ENCODE peak calls at places on chromosomes 1 and 21, in ten cellular contexts. L is cardiac fibroblast, M is H1, R is hepatocyte, S is skeletal muscle cell, N is Daoy, A is adrenal gland, B is aorta, D is activated T-cell treated with anti-CD3 and anti-CD28 coated beads for 24 hours, F is left cardiac atrium. O is an unnamed sample.

GRCh38 chr1:165365344-165365743 is 8.8 kb upstream of the LMX1A start:
- DNase-seq in B (no peak), R (no peak), F (no peak), D (no peak), S (no peak), A (no peak), M (no peak), N (peak), L (no peak), O (no peak)

GRCh38 chr1:205066221-205066818 is 17.9 kb downstream of the TMEM81 start:
- DNase-seq in M (no peak), A (peak), B (no peak), S (no peak), L (no peak), D (no peak), N (peak), R (no peak), F (no peak), O (no peak)

GRCh38 chr1:110673805-110674336 is 869 bp downstream of the KCNA3 start:
- DNase-seq in S (no peak), R (no peak), D (peak), N (no peak), F (no peak), L (no peak), M (no peak), B (no peak), A (no peak), O (no peak)

GRCh38 chr1:27931184-27931583 is 3.6 kb upstream of the SMPDL3B start:
- DNase-seq in F (no peak), S (no peak), B (no peak), A (no peak), M (no peak), D (no peak), R (no peak), N (no peak), L (no peak), O (no peak)

GRCh38 chr1:28248273-28249012 is 10.9 kb upstream of the SESN2 start:
- DNase-seq in B (peak), L (peak), R (peak), D (peak), S (peak), N (peak), F (peak), A (peak), M (peak), O (peak)

GRCh38 chr1:224851210-224851849 is 78.1 kb upstream of the DNAH14 start:
- DNase-seq in F (peak), L (peak), A (peak), S (no peak), B (peak), D (peak), N (peak), R (peak), M (peak), O (peak)

GRCh38 chr1:64471218-64471719 is 1.3 kb downstream of the CACHD1 start:
- DNase-seq in F (peak), L (peak), B (peak), S (no peak), N (peak), R (peak), D (no peak), M (peak), A (peak), O (peak)

GRCh38 chr21:36113647-36114428 is 21.0 kb upstream of the CBR3 start:
- DNase-seq in R (no peak), D (peak), L (no peak), A (no peak), S (no peak), N (no peak), M (no peak), B (no peak), F (no peak), O (no peak)

GRCh38 chr1:156551866-156552265 is 20.5 kb downstream of the IQGAP3 start:
- DNase-seq in R (no peak), D (no peak), S (no peak), A (peak), M (no peak), F (no peak), L (peak), B (peak), N (peak), O (no peak)

GRCh38 chr21:31999810-32000468 is 127.1 kb downstream of the HUNK start:
- DNase-seq in F (no peak), L (no peak), D (no peak), A (no peak), S (no peak), R (no peak), N (no peak), B (no peak), M (no peak), O (no peak)

GRCh38 chr1:23673086-23673813 is 18.4 kb upstream of the RPL11 start:
- DNase-seq in B (no peak), M (peak), L (peak), A (peak), F (peak), D (no peak), R (peak), S (peak), N (peak), O (peak)

GRCh38 chr1:12161662-12162458 is 4.9 kb upstream of the TNFRSF1B start:
- DNase-seq in A (peak), N (peak), D (peak), L (peak), B (peak), F (peak), M (no peak), R (peak), S (peak), O (peak)

GRCh38 chr1:190011585-190011984 is 466.1 kb downstream of the BRINP3 start:
- DNase-seq in B (no peak), M (no peak), R (no peak), S (no peak), F (no peak), D (no peak), L (no peak), N (no peak), A (no peak), O (no peak)